ENCODE peak calls at places on chromosomes 5 and 9, in five cellular contexts. N is OCI-LY7, C is cardiac muscle cell, L is PC-9, A is tibial artery. U is an unnamed sample.

GRCh38 chr5:172502969-172503368 is 48.6 kb upstream of the SH3PXD2B start:
- DNase-seq in N (peak), L (no peak), A (no peak), C (peak), U (peak)

GRCh38 chr5:119302916-119303897 is 52.6 kb upstream of the TNFAIP8 start:
- DNase-seq in L (peak), N (no peak), C (peak), A (no peak), U (no peak)

GRCh38 chr9:71001780-71002386 is 119.5 kb downstream of the TRPM3 start:
- DNase-seq in A (no peak), N (peak), L (no peak), C (peak), U (peak)

GRCh38 chr9:127519301-127520166 is 68.2 kb downstream of the LRSAM1 start:
- DNase-seq in A (no peak), N (no peak), C (peak), L (peak), U (peak)

GRCh38 chr5:181133610-181134231 is 2.8 kb upstream of the OR2V1 start:
- DNase-seq in C (peak), N (no peak), A (peak), L (peak), U (no peak)

GRCh38 chr5:135028791-135029467 is 5.1 kb downstream of the PITX1 start:
- DNase-seq in C (no peak), L (no peak), N (no peak), A (no peak), U (no peak)

GRCh38 chr9:98805506-98806272 is 1.8 kb upstream of the GALNT12 start:
- DNase-seq in A (no peak), N (no peak), C (peak), L (peak), U (no peak)

GRCh38 chr5:91018185-91018584 is 364.9 kb downstream of the ARRDC3 start:
- DNase-seq in A (no peak), C (peak), L (no peak), N (no peak), U (no peak)

GRCh38 chr9:93262537-93263310 is 78.8 kb downstream of the WNK2 start:
- DNase-seq in L (no peak), A (peak), N (no peak), C (no peak), U (peak)

GRCh38 chr5:7897014-7897600 is 28.2 kb downstream of the MTRR start:
- DNase-seq in N (no peak), A (no peak), C (peak), L (no peak), U (no peak)

GRCh38 chr5:35129276-35129675 is 81.5 kb upstream of the AGXT2 start:
- DNase-seq in N (no peak), C (peak), L (peak), A (no peak), U (no peak)

GRCh38 chr9:135463140-135463539 is 16.4 kb upstream of the PPP1R26 start:
- DNase-seq in A (no peak), C (no peak), L (peak), N (no peak), U (no peak)

GRCh38 chr9:129383415-129384088 is 205.5 kb upstream of the IER5L start:
- DNase-seq in L (peak), A (peak), C (peak), N (peak), U (peak)

GRCh38 chr5:10445352-10445751 is 3.7 kb downstream of the ROPN1L start:
- DNase-seq in A (no peak), L (no peak), N (peak), C (no peak), U (no peak)

GRCh38 chr9:128552744-128553221 is 396 bp downstream of the SPTAN1 start:
- DNase-seq in C (peak), A (peak), L (no peak), N (peak), U (peak)

GRCh38 chr5:151751091-151751490 is 7.3 kb downstream of the ATOX1 start:
- DNase-seq in C (peak), N (no peak), A (no peak), L (no peak), U (no peak)

GRCh38 chr5:132561601-132562000 is 4.8 kb downstream of the RAD50 start:
- DNase-seq in N (no peak), L (no peak), A (no peak), C (no peak), U (no peak)

GRCh38 chr5:166649656-166650055 is 1641.8 kb upstream of the WWC1 start:
- DNase-seq in C (peak), N (no peak), A (no peak), L (no peak), U (no peak)

GRCh38 chr9:76984476-76984875 is 35.0 kb upstream of the FOXB2 start:
- DNase-seq in A (no peak), C (no peak), N (no peak), L (no peak), U (no peak)

GRCh38 chr9:129745186-129745585 is 7.7 kb downstream of the PTGES start:
- DNase-seq in A (no peak), C (no peak), L (no peak), N (no peak), U (no peak)

GRCh38 chr9:120942186-120943001 is 15.8 kb upstream of the TRAF1 start:
- DNase-seq in N (no peak), C (no peak), L (peak), A (peak), U (no peak)

GRCh38 chr9:133525677-133526076 is 918 bp upstream of the MYMK start:
- DNase-seq in A (no peak), N (no peak), L (no peak), C (no peak), U (no peak)
- TF ChIP-seq CTCF in A (no peak), N (no peak), L (no peak), C (no peak), U (no peak)

DNA sequence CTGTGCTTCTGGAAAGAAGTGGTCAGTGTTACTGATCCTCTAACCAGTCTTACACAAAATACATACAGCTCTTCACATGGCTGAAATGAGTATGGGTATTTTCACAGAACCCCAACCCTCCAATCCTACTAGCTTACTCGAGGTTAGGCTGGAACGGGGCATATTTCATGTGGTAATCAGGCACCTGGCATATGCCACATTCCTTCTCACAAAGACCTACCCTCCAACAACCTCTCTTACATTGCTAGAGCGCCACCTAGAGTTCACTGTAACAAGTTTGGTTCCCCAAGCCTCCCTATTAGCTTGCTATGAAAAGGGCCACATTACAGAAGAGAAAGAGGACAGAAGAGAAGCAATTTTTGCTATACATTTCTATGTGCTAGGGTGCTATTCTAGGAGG is 597.3 kb downstream of the PRELID2 start:
- DNase-seq in L (no peak), N (peak), A (no peak), C (peak), U (peak)
- TF ChIP-seq CTCF in L (peak), N (peak), A (no peak), C (peak), U (peak)

DNA sequence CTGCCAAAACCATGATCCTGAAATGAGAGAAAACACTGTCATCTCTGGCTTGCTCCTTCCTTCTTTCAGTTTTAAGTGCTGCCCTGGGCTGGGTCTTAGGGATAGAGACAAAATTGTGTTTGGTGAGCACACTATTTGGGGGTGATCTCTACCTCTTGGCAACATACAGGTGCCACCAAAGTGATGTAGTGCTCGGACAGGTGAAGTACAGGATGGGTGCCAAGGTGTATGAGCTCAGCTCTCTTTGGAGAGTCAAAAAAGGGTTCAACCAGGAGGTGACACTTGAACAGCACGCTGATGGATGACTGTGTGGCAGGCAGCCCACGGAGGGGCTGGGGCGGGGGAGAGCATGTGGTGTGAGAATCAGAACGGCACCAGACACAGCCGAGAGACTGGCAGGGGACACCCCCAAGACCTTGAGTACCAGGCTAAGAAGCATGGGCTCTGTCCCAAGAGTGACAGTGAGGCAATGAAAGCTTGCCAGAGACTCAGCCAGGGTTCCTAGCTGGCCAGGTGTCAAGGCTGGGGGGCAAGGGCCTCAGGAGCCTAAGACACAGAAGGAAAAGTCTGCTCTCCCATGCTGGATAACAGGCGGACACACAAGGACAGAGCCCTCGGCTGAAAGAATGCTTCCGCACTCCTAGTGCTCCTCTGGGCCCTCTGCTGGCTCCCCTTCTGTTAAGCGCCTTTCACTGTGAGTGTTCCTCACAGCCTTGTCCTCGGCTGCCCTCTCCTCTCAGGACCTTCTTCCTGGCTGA is 2.5 kb downstream of the NHP2 start:
- DNase-seq in A (no peak), L (no peak), N (no peak), C (no peak), U (no peak)
- TF ChIP-seq CTCF in A (no peak), L (no peak), N (peak), C (no peak), U (no peak)

DNA sequence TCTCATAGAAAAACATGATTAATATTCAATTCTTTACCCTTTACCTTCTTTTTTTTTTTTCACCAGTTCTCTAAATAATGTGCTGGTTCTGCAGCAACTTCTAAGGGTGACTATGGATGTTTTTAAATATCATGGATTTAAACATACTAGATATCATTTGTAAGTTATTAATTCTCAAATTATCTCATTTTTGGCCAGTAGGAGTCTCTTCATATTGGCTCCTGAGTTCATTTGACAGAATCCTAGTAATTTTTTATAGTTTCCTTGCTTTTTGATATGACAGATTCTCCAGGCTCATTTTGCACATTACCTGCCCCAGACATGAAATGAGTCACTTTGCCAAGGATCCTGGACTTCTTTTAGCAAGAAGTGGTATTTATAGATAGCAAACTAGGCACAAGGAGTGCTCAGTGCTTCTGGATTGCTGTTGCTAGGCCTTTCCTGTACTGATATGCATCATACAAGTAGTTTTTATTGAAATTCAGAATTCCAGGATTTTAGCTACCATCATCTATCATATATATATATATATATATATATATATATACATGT is 201.3 kb upstream of the IL12B start:
- DNase-seq in L (no peak), N (no peak), C (no peak), A (no peak), U (no peak)
- TF ChIP-seq CTCF in L (peak), N (peak), C (peak), A (peak), U (no peak)

GRCh38 chr5:55177078-55177477 is 4.1 kb upstream of the CDC20B start:
- DNase-seq in L (no peak), N (no peak), A (no peak), C (no peak), U (no peak)
- TF ChIP-seq CTCF in L (no peak), N (no peak), A (no peak), C (no peak), U (no peak)

DNA sequence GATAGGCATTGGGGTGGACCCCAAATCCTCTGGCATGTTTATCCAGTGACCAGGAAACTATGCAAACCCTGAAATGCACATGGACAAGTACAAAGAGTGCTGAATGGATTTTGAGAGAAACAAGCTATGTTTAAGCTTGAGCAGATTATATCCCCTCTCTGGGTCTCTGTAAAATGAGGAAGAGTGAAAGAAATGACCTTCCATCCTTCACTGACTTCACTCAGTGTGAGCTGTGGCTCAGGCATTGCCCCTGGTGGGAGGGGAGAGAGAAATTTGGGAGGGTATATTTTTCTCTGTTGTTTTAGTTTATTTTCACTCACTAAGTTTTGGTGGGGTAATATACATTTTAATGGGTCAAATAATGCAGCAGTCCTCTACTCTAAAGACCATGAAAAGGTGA is 283.4 kb downstream of the EBF1 start:
- DNase-seq in N (peak), A (no peak), L (no peak), C (no peak), U (no peak)
- TF ChIP-seq CTCF in N (no peak), A (no peak), L (no peak), C (no peak), U (no peak)

GRCh38 chr5:160787247-160787646 is 64.8 kb downstream of the ATP10B start:
- DNase-seq in C (no peak), N (peak), L (no peak), A (no peak), U (no peak)
- TF ChIP-seq CTCF in C (no peak), N (peak), L (peak), A (no peak), U (peak)

U was measured in GM13976.